ENCODE peak calls at places on chromosome 2, in nine cellular contexts. L is H1, I is HepG2, T is SK-N-SH, H is K562, J is prostate gland, M is transverse colon, U is breast epithelium, Z is HCT116. N is an unnamed sample.

GRCh38 chr2:149877913-149878312 is 290.3 kb upstream of the MMADHC start:
- DNase-seq in L (no peak), I (no peak), T (no peak), H (no peak), J (no peak), M (no peak), U (peak), Z (peak), N (no peak)

GRCh38 chr2:215002500-215002899 is 135.9 kb downstream of the ABCA12 start:
- DNase-seq in L (no peak), I (peak), T (peak), H (peak), J (no peak), M (no peak), U (no peak), Z (peak), N (peak)

GRCh38 chr2:240648650-240649275 is 23.5 kb downstream of the GPR35 start:
- DNase-seq in L (peak), I (no peak), T (peak), H (no peak), J (no peak), M (no peak), U (no peak), Z (no peak), N (no peak)

GRCh38 chr2:42809131-42809875 is 16.9 kb upstream of the HAAO start:
- DNase-seq in L (peak), I (no peak), T (peak), H (no peak), J (no peak), M (peak), U (peak), Z (no peak), N (no peak)

GRCh38 chr2:191045141-191045540 is 31.2 kb upstream of the STAT1 start:
- DNase-seq in L (no peak), I (no peak), T (no peak), H (no peak), J (no peak), M (no peak), U (no peak), Z (no peak), N (no peak)

GRCh38 chr2:155372969-155373368 is 674.5 kb downstream of the KCNJ3 start:
- DNase-seq in L (no peak), I (no peak), T (no peak), H (no peak), J (no peak), M (no peak), U (no peak), Z (peak), N (no peak)

GRCh38 chr2:77348821-77349220 is 173.4 kb downstream of the LRRTM4 start:
- DNase-seq in L (no peak), I (no peak), T (no peak), H (no peak), J (no peak), M (no peak), U (no peak), Z (no peak), N (no peak)

GRCh38 chr2:33391582-33392255 is 84.7 kb upstream of the RASGRP3 start:
- DNase-seq in L (no peak), I (no peak), T (no peak), H (peak), J (no peak), M (no peak), U (no peak), Z (no peak), N (no peak)

GRCh38 chr2:86661333-86661732 is 37.7 kb upstream of the RNF103 start:
- DNase-seq in L (no peak), I (no peak), T (no peak), H (peak), J (no peak), M (no peak), U (no peak), Z (peak), N (no peak)

GRCh38 chr2:100008960-100009359 is 133.4 kb downstream of the AFF3 start:
- DNase-seq in L (no peak), I (no peak), T (no peak), H (no peak), J (no peak), M (no peak), U (no peak), Z (no peak), N (no peak)
- TF ChIP-seq POLR2AphosphoS5 in L (no peak), I (no peak), T (no peak), H (no peak), J (no peak), M (no peak), U (no peak), Z (no peak), N (no peak)

GRCh38 chr2:96535331-96535730 is 1.2 kb upstream of the ARID5A start:
- DNase-seq in L (no peak), I (no peak), T (no peak), H (no peak), J (no peak), M (no peak), U (no peak), Z (no peak), N (no peak)

GRCh38 chr2:96537734-96538486 is 1.4 kb downstream of the ARID5A start:
- DNase-seq in L (no peak), I (no peak), T (peak), H (no peak), J (no peak), M (no peak), U (no peak), Z (no peak), N (no peak)

GRCh38 chr2:96536445-96537065 is at the start of gene ARID5A:
- DNase-seq in L (peak), I (peak), T (peak), H (peak), J (peak), M (peak), U (peak), Z (peak), N (no peak)

GRCh38 chr2:96538487-96539214 is 2.1 kb downstream of the ARID5A start:
- DNase-seq in L (peak), I (peak), T (no peak), H (no peak), J (peak), M (peak), U (peak), Z (no peak), N (no peak)

DNA sequence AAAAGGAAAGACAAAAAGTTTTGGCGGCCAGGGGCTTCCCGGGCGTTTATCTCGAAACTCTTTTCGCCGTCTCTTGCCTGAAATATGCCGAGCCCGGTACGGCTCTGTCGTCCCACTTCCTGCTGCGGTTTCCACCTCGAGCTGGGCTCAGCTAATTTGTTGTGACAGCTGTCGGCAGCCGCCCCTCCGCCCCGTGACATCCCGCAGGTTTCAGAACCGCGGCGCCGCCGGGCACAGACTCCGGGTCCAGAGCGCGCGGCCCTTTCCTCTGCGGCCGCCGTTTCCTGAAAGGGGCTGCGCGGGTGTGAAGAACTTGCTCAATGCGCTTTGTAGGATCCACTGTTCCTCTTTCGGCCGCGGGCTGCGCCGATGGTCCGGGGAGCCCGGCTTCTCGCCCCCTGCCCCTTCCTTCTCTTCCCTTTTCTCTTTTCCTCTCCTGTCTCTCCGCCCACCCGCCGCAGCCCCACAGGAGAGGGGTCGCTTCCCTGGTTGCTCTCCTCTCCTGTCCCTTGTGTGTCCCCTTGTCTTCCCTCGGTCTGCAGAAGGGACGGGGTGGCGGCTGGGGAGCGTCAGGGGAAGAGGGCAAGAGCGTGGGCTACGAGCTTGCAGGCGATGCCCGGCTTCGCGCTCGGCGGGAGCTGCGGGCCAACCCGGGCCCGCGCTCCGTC is 648 bp downstream of the ARID5A start:
- DNase-seq in L (no peak), I (no peak), T (peak), H (peak), J (peak), M (peak), U (peak), Z (no peak), N (no peak)
- TF ChIP-seq POLR2AphosphoS5 in L (no peak), I (no peak), T (no peak), H (no peak), J (peak), M (peak), U (no peak), Z (no peak), N (no peak)

DNA sequence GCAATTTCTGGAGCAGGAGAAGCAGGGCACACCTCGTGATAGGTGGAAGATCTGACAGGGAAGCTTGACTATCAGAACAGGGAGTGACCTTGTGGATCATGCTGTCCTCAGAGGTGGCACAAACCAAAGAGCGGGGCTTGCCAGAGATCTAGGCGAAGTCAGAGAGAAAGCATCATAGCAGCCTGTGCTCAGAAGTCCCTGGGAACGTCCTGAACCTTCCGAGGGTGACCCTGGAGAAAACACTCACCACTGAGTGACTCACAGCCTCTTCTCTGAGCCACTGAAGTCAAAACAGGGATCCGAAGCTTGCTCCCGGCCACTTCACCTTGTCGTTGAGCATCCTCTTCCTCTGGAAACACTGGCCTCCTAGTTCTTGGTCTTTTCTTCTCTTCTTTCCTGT is 56.7 kb downstream of the IL1R2 start:
- DNase-seq in L (no peak), I (no peak), T (no peak), H (no peak), J (no peak), M (peak), U (no peak), Z (no peak), N (no peak)
- TF ChIP-seq POLR2AphosphoS5 in L (no peak), I (no peak), T (no peak), H (no peak), J (peak), M (peak), U (no peak), Z (no peak), N (no peak)

DNA sequence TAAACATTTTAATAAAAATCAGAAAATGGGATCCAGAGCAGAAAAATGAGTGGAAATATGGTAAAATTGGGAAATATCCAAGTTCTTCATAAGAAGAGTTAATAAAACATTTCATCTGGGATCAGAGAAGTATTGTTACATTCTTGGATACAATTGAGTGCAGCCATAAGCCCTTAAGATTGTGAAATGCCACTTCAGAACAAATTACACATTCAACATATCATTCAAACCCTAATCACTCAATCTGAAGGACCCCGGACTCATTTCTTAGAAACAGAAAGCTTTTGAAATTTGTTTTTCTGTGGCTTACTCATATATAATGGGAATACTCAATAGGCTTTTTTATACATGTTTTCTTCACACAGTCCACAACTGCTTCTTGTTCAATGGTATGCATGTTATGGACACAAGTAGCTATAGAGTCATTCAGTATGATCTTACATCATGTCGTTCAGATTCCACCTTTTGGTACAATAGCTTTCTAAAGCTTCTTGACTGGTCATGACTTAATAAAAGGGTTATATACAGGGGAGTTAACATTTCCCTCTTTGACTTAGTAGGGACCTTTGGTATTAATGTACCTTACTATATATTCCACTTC is 40.0 kb downstream of the SCN7A start:
- DNase-seq in L (no peak), I (no peak), T (no peak), H (no peak), J (no peak), M (no peak), U (no peak), Z (no peak), N (no peak)
- TF ChIP-seq POLR2AphosphoS5 in L (no peak), I (no peak), T (no peak), H (no peak), J (no peak), M (no peak), U (no peak), Z (no peak), N (no peak)

DNA sequence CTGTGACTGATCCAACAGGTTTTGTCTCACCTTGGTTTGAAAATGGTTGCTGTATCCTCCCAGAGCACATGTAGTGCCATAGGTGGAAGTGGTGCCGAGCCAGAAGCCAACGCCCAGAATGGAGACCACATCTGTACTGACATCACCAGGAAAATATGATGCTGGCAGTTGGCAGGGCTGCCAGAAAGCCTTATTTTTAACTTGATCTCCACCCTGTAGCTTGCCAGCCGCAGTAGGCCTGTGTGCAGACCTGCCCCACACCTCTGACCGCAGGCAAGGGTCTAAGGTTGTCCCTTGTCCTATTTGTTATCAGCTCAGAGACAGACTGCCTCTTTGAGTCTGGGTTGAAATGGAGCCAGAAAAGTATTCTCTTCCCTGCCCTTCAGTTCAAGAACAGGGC is 123.5 kb upstream of the EML6 start:
- DNase-seq in L (no peak), I (no peak), T (no peak), H (peak), J (peak), M (peak), U (peak), Z (no peak), N (no peak)
- TF ChIP-seq POLR2AphosphoS5 in L (no peak), I (no peak), T (no peak), H (peak), J (peak), M (no peak), U (no peak), Z (no peak), N (no peak)

DNA sequence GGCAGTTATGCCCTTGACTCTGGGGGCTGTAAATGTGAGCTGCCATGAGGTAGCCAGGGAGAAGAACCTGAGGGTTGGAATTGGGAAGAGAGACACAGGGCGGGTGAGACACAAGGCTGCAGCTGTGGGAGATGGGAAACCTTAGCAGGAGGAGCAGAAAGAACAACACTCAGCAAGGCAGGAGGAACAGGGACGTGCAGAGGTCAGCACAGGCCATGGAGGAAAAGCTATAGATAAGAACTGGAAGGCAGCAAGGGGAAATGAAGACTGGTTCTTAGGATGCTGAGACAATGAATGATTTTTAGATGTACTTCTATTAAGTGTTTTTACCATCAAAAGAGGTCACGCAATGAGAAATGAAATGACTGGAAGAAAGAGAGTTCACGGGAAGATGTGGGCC is 80.2 kb downstream of the USP40 start:
- DNase-seq in L (no peak), I (no peak), T (no peak), H (no peak), J (no peak), M (no peak), U (no peak), Z (no peak), N (no peak)
- TF ChIP-seq POLR2AphosphoS5 in L (no peak), I (no peak), T (no peak), H (no peak), J (no peak), M (no peak), U (no peak), Z (no peak), N (no peak)

DNA sequence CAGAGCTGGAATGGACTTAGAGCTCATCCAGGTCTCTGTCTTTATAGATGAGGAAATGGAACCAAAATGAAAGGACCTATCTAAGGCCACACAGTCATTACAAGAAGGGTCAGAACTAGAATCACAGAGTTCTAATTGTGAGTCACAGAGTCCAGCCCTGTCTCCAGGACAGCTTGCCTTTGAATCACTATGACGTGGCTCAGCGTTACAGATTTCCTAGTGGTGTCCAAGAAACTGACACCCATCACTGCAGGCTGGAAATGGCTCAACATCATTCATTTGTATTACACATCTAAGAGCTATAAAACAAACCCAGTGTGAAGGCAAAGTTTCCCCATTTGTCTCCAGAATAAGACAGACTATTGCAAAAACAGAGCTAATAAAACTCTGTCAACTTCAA is 164.3 kb upstream of the SIX2 start:
- DNase-seq in L (peak), I (no peak), T (no peak), H (no peak), J (no peak), M (no peak), U (no peak), Z (peak), N (peak)
- TF ChIP-seq POLR2AphosphoS5 in L (no peak), I (no peak), T (peak), H (no peak), J (no peak), M (no peak), U (no peak), Z (no peak), N (no peak)

N was measured in Panc1.